ENCODE peak calls at places on chromosomes 16 and 17, in seven cellular contexts. One of them, this sample, is unnamed.

GRCh38 chr17:78828470-78829185 is 12.0 kb downstream of the USP36 start:
- DNase-seq in neuronal stem cell: no peak
- DNase-seq in stomach: no peak
- DNase-seq in ELR: peak
- DNase-seq in Ammon's horn: no peak
- DNase-seq in left cardiac atrium: no peak
- DNase-seq in effector CD8-positive, alpha-beta T cell: no peak
- DNase-seq in this sample: no peak

GRCh38 chr16:10883004-10883403 is 6.0 kb downstream of the CIITA start:
- DNase-seq in neuronal stem cell: no peak
- DNase-seq in stomach: peak
- DNase-seq in ELR: no peak
- DNase-seq in Ammon's horn: no peak
- DNase-seq in left cardiac atrium: no peak
- DNase-seq in effector CD8-positive, alpha-beta T cell: no peak
- DNase-seq in this sample: no peak

GRCh38 chr17:13337864-13338371 is 263.8 kb downstream of the HS3ST3A1 start:
- DNase-seq in neuronal stem cell: peak
- DNase-seq in stomach: no peak
- DNase-seq in ELR: peak
- DNase-seq in Ammon's horn: peak
- DNase-seq in left cardiac atrium: no peak
- DNase-seq in effector CD8-positive, alpha-beta T cell: no peak
- DNase-seq in this sample: no peak

GRCh38 chr17:13321932-13322701 is 279.6 kb downstream of the HS3ST3A1 start:
- DNase-seq in neuronal stem cell: no peak
- DNase-seq in stomach: no peak
- DNase-seq in ELR: no peak
- DNase-seq in Ammon's horn: no peak
- DNase-seq in left cardiac atrium: no peak
- DNase-seq in effector CD8-positive, alpha-beta T cell: no peak
- DNase-seq in this sample: no peak

GRCh38 chr16:85309656-85310587 is 197.7 kb upstream of the CIBAR2 start:
- DNase-seq in neuronal stem cell: no peak
- DNase-seq in stomach: no peak
- DNase-seq in ELR: no peak
- DNase-seq in Ammon's horn: peak
- DNase-seq in left cardiac atrium: peak
- DNase-seq in effector CD8-positive, alpha-beta T cell: no peak
- DNase-seq in this sample: peak

GRCh38 chr16:1961651-1962067 is 2.3 kb downstream of the NDUFB10 start:
- DNase-seq in neuronal stem cell: no peak
- DNase-seq in stomach: no peak
- DNase-seq in ELR: no peak
- DNase-seq in Ammon's horn: no peak
- DNase-seq in left cardiac atrium: no peak
- DNase-seq in effector CD8-positive, alpha-beta T cell: no peak
- DNase-seq in this sample: no peak

GRCh38 chr17:82878545-82878944 is 38.7 kb upstream of the ZNF750 start:
- DNase-seq in neuronal stem cell: no peak
- DNase-seq in stomach: no peak
- DNase-seq in ELR: no peak
- DNase-seq in Ammon's horn: no peak
- DNase-seq in left cardiac atrium: no peak
- DNase-seq in effector CD8-positive, alpha-beta T cell: no peak
- DNase-seq in this sample: no peak

GRCh38 chr17:22373911-22374310 is 681.6 kb downstream of the KCNJ18 start:
- DNase-seq in neuronal stem cell: no peak
- DNase-seq in stomach: no peak
- DNase-seq in ELR: no peak
- DNase-seq in Ammon's horn: no peak
- DNase-seq in left cardiac atrium: no peak
- DNase-seq in effector CD8-positive, alpha-beta T cell: no peak
- DNase-seq in this sample: no peak

GRCh38 chr16:1540556-1540855 is 7.0 kb downstream of the TMEM204 start:
- DNase-seq in neuronal stem cell: no peak
- DNase-seq in stomach: no peak
- DNase-seq in ELR: no peak
- DNase-seq in Ammon's horn: no peak
- DNase-seq in left cardiac atrium: no peak
- DNase-seq in effector CD8-positive, alpha-beta T cell: no peak
- DNase-seq in this sample: no peak

GRCh38 chr17:38602862-38603785 is 2.6 kb downstream of the SRCIN1 start:
- DNase-seq in neuronal stem cell: no peak
- DNase-seq in stomach: no peak
- DNase-seq in ELR: no peak
- DNase-seq in Ammon's horn: peak
- DNase-seq in left cardiac atrium: no peak
- DNase-seq in effector CD8-positive, alpha-beta T cell: no peak
- DNase-seq in this sample: no peak

GRCh38 chr17:39404542-39405378 is 3.3 kb upstream of the FBXL20 start:
- DNase-seq in neuronal stem cell: no peak
- DNase-seq in stomach: no peak
- DNase-seq in ELR: peak
- DNase-seq in Ammon's horn: no peak
- DNase-seq in left cardiac atrium: no peak
- DNase-seq in effector CD8-positive, alpha-beta T cell: no peak
- DNase-seq in this sample: no peak

GRCh38 chr17:62652251-62653001 is 25.0 kb downstream of the MRC2 start:
- DNase-seq in neuronal stem cell: peak
- DNase-seq in stomach: peak
- DNase-seq in ELR: peak
- DNase-seq in Ammon's horn: peak
- DNase-seq in left cardiac atrium: peak
- DNase-seq in effector CD8-positive, alpha-beta T cell: peak
- DNase-seq in this sample: no peak

GRCh38 chr16:14658063-14658462 is 25.3 kb downstream of the BFAR start:
- DNase-seq in neuronal stem cell: no peak
- DNase-seq in stomach: no peak
- DNase-seq in ELR: no peak
- DNase-seq in Ammon's horn: peak
- DNase-seq in left cardiac atrium: no peak
- DNase-seq in effector CD8-positive, alpha-beta T cell: no peak
- DNase-seq in this sample: no peak

GRCh38 chr17:64196626-64197025 is 66.4 kb downstream of the TEX2 start:
- DNase-seq in neuronal stem cell: no peak
- DNase-seq in stomach: no peak
- DNase-seq in ELR: peak
- DNase-seq in Ammon's horn: no peak
- DNase-seq in left cardiac atrium: no peak
- DNase-seq in effector CD8-positive, alpha-beta T cell: no peak
- DNase-seq in this sample: no peak

GRCh38 chr17:65064452-65065019 is 8.0 kb upstream of the GNA13 start:
- DNase-seq in neuronal stem cell: no peak
- DNase-seq in stomach: no peak
- DNase-seq in ELR: peak
- DNase-seq in Ammon's horn: no peak
- DNase-seq in left cardiac atrium: no peak
- DNase-seq in effector CD8-positive, alpha-beta T cell: no peak
- DNase-seq in this sample: peak

GRCh38 chr17:28878981-28879380 is 18.6 kb downstream of the FLOT2 start:
- DNase-seq in neuronal stem cell: no peak
- DNase-seq in stomach: peak
- DNase-seq in ELR: peak
- DNase-seq in Ammon's horn: no peak
- DNase-seq in left cardiac atrium: no peak
- DNase-seq in effector CD8-positive, alpha-beta T cell: no peak
- DNase-seq in this sample: no peak

GRCh38 chr16:72388007-72388406 is 216.1 kb upstream of the PMFBP1 start:
- DNase-seq in neuronal stem cell: no peak
- DNase-seq in stomach: no peak
- DNase-seq in ELR: no peak
- DNase-seq in Ammon's horn: no peak
- DNase-seq in left cardiac atrium: no peak
- DNase-seq in effector CD8-positive, alpha-beta T cell: no peak
- DNase-seq in this sample: no peak

GRCh38 chr16:10976663-10977062 is 32.3 kb downstream of the CLEC16A start:
- DNase-seq in neuronal stem cell: no peak
- DNase-seq in stomach: no peak
- DNase-seq in ELR: no peak
- DNase-seq in Ammon's horn: no peak
- DNase-seq in left cardiac atrium: no peak
- DNase-seq in effector CD8-positive, alpha-beta T cell: no peak
- DNase-seq in this sample: no peak

GRCh38 chr16:89722392-89723278 is 1.3 kb downstream of the ZNF276 start:
- DNase-seq in neuronal stem cell: no peak
- DNase-seq in stomach: peak
- DNase-seq in ELR: peak
- DNase-seq in Ammon's horn: peak
- DNase-seq in left cardiac atrium: peak
- DNase-seq in effector CD8-positive, alpha-beta T cell: peak
- DNase-seq in this sample: no peak

GRCh38 chr16:15775209-15775608 is 81.6 kb downstream of the MYH11 start:
- DNase-seq in neuronal stem cell: no peak
- DNase-seq in stomach: no peak
- DNase-seq in ELR: peak
- DNase-seq in Ammon's horn: no peak
- DNase-seq in left cardiac atrium: no peak
- DNase-seq in effector CD8-positive, alpha-beta T cell: no peak
- DNase-seq in this sample: no peak

GRCh38 chr17:47694818-47695663 is 1.1 kb downstream of the TBKBP1 start:
- DNase-seq in neuronal stem cell: no peak
- DNase-seq in stomach: peak
- DNase-seq in ELR: peak
- DNase-seq in Ammon's horn: peak
- DNase-seq in left cardiac atrium: peak
- DNase-seq in effector CD8-positive, alpha-beta T cell: peak
- DNase-seq in this sample: peak

This sample was measured in sciatic nerve.